ENCODE peak calls at places on chromosomes 2 and 18, in four cellular contexts. One of them, this sample, is unnamed.

GRCh38 chr2:118940486-118941120 is 1.4 kb upstream of the MARCO start:
- DNase-seq in IMR-90: no peak
- DNase-seq in H9: no peak
- DNase-seq in H1: no peak
- DNase-seq in this sample: no peak

GRCh38 chr2:21468609-21469008 is 344.8 kb downstream of the TDRD15 start:
- DNase-seq in IMR-90: no peak
- DNase-seq in H1: no peak
- DNase-seq in H9: no peak
- DNase-seq in this sample: no peak

GRCh38 chr18:23972416-23972815 is 42.1 kb upstream of the TTC39C start:
- DNase-seq in H9: no peak
- DNase-seq in H1: no peak
- DNase-seq in IMR-90: no peak
- DNase-seq in this sample: no peak

GRCh38 chr18:31487251-31488015 is 10.5 kb upstream of the DSG2 start:
- DNase-seq in H1: no peak
- DNase-seq in H9: no peak
- DNase-seq in IMR-90: peak
- DNase-seq in this sample: no peak

GRCh38 chr2:69138793-69139510 is 126.0 kb downstream of the ANTXR1 start:
- DNase-seq in H1: no peak
- DNase-seq in H9: no peak
- DNase-seq in IMR-90: peak
- DNase-seq in this sample: no peak

GRCh38 chr2:179850188-179850587 is 11.2 kb downstream of the ZNF385B start:
- DNase-seq in IMR-90: peak
- DNase-seq in H9: no peak
- DNase-seq in H1: no peak
- DNase-seq in this sample: no peak

GRCh38 chr2:141329949-141330348 is 800.9 kb downstream of the LRP1B start:
- DNase-seq in IMR-90: peak
- DNase-seq in H9: no peak
- DNase-seq in H1: no peak
- DNase-seq in this sample: no peak

GRCh38 chr2:225072444-225072843 is 30.2 kb upstream of the DOCK10 start:
- DNase-seq in IMR-90: no peak
- DNase-seq in H1: no peak
- DNase-seq in H9: no peak
- DNase-seq in this sample: no peak

GRCh38 chr2:3169106-3169870 is 208.3 kb downstream of the EIPR1 start:
- DNase-seq in H9: no peak
- DNase-seq in IMR-90: peak
- DNase-seq in H1: no peak
- DNase-seq in this sample: no peak

GRCh38 chr2:156779416-156780117 is 343.4 kb downstream of the GPD2 start:
- DNase-seq in H1: no peak
- DNase-seq in H9: no peak
- DNase-seq in IMR-90: no peak
- DNase-seq in this sample: no peak

GRCh38 chr2:216235896-216236295 is 126.7 kb downstream of the XRCC5 start:
- DNase-seq in IMR-90: no peak
- DNase-seq in H9: no peak
- DNase-seq in H1: no peak
- DNase-seq in this sample: no peak

GRCh38 chr2:206800501-206801416 is 35.4 kb downstream of the FASTKD2 start:
- DNase-seq in H1: no peak
- DNase-seq in H9: peak
- DNase-seq in IMR-90: peak
- DNase-seq in this sample: peak

GRCh38 chr2:193808877-193809276 is 1614.1 kb upstream of the TMEFF2 start:
- DNase-seq in IMR-90: no peak
- DNase-seq in H1: no peak
- DNase-seq in H9: no peak
- DNase-seq in this sample: no peak

GRCh38 chr18:45998244-45998643 is 31.1 kb upstream of the EPG5 start:
- DNase-seq in H1: no peak
- DNase-seq in IMR-90: no peak
- DNase-seq in H9: no peak
- DNase-seq in this sample: no peak

GRCh38 chr18:47735041-47735440 is 195.4 kb downstream of the SMAD2 start:
- DNase-seq in IMR-90: no peak
- DNase-seq in H9: no peak
- DNase-seq in H1: no peak
- DNase-seq in this sample: no peak

GRCh38 chr18:7447629-7448028 is 119.5 kb upstream of the PTPRM start:
- DNase-seq in IMR-90: no peak
- DNase-seq in H9: no peak
- DNase-seq in H1: no peak
- DNase-seq in this sample: no peak

GRCh38 chr18:8045160-8045885 is 478.2 kb downstream of the PTPRM start:
- DNase-seq in H1: no peak
- DNase-seq in IMR-90: no peak
- DNase-seq in H9: no peak
- DNase-seq in this sample: no peak

GRCh38 chr2:229445501-229446294 is 174.6 kb upstream of the PID1 start:
- DNase-seq in IMR-90: peak
- DNase-seq in H9: no peak
- DNase-seq in H1: no peak
- DNase-seq in this sample: no peak

GRCh38 chr18:70373062-70373519 is 84.2 kb downstream of the SOCS6 start:
- DNase-seq in H1: no peak
- DNase-seq in IMR-90: peak
- DNase-seq in H9: no peak
- DNase-seq in this sample: no peak

GRCh38 chr2:169670937-169671336 is 23.3 kb downstream of the CFAP210 start:
- DNase-seq in H9: no peak
- DNase-seq in IMR-90: no peak
- DNase-seq in H1: no peak
- DNase-seq in this sample: no peak

GRCh38 chr2:212284166-212284565 is 254.4 kb downstream of the ERBB4 start:
- DNase-seq in IMR-90: no peak
- DNase-seq in H9: no peak
- DNase-seq in H1: no peak
- DNase-seq in this sample: peak

GRCh38 chr2:160506371-160507045 is 12.9 kb upstream of the RBMS1 start:
- DNase-seq in H1: no peak
- DNase-seq in IMR-90: no peak
- DNase-seq in H9: no peak
- DNase-seq in this sample: no peak
- H4K8ac ChIP-seq in H1: no peak
- H4K8ac ChIP-seq in IMR-90: no peak
- H4K8ac ChIP-seq in H9: no peak
- H4K8ac ChIP-seq in this sample: no peak

DNA sequence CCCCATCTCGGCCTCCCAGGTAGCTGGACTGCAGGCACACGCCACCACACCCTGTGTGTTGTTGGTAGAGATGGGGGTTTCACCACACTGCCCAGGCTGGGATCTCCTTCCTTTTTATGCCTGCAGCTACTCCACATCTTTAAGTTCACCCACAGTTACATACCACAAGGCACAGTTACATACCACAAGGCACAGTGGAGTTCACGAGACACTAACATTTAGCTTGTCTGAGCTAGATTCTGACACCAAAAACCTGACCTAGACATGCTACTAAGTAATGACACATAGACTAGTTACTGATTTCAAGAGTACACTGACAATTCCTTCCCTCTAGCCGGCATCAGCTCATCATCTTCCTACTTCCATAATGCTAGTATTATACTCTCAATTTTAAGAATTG is 4.3 kb downstream of the POLR2D start:
- DNase-seq in H9: no peak
- DNase-seq in IMR-90: peak
- DNase-seq in H1: no peak
- DNase-seq in this sample: no peak
- H4K8ac ChIP-seq in H9: no peak
- H4K8ac ChIP-seq in IMR-90: no peak
- H4K8ac ChIP-seq in H1: no peak
- H4K8ac ChIP-seq in this sample: no peak

GRCh38 chr2:47050021-47050760 is 104.9 kb downstream of the STPG4 start:
- DNase-seq in H1: no peak
- DNase-seq in IMR-90: no peak
- DNase-seq in H9: no peak
- DNase-seq in this sample: no peak
- H4K8ac ChIP-seq in H1: no peak
- H4K8ac ChIP-seq in IMR-90: no peak
- H4K8ac ChIP-seq in H9: no peak
- H4K8ac ChIP-seq in this sample: no peak

GRCh38 chr2:127810637-127811396 is at the start of gene WDR33:
- DNase-seq in IMR-90: peak
- DNase-seq in H1: peak
- DNase-seq in H9: peak
- DNase-seq in this sample: peak
- H4K8ac ChIP-seq in IMR-90: peak
- H4K8ac ChIP-seq in H1: peak
- H4K8ac ChIP-seq in H9: peak
- H4K8ac ChIP-seq in this sample: no peak

GRCh38 chr2:219597552-219598307 is at the start of gene STK11IP:
- DNase-seq in H1: peak
- DNase-seq in IMR-90: peak
- DNase-seq in H9: peak
- DNase-seq in this sample: peak
- H4K8ac ChIP-seq in H1: peak
- H4K8ac ChIP-seq in IMR-90: peak
- H4K8ac ChIP-seq in H9: no peak
- H4K8ac ChIP-seq in this sample: peak

This sample was measured in neuronal stem cell.